ENCODE peak calls at places on chromosomes 11 and 22, in eight cellular contexts. S is left ventricle myocardium inferior, B is cardiac fibroblast, P is hepatocyte, A is dorsolateral prefrontal cortex, K is fibroblast of mammary gland, I is DND-41, U is fibroblast of pulmonary artery. W is an unnamed sample.

GRCh38 chr11:94501522-94501921 is 7.7 kb downstream of the ANKRD49 start:
- DNase-seq in P (no peak), K (no peak), B (no peak), U (no peak), I (no peak), S (no peak), A (no peak), W (no peak)

GRCh38 chr11:85517272-85517671 is 109.9 kb downstream of the DLG2 start:
- DNase-seq in K (no peak), S (no peak), A (no peak), B (no peak), I (no peak), P (no peak), U (no peak), W (no peak)

GRCh38 chr11:92159931-92160330 is 64.7 kb upstream of the FAT3 start:
- DNase-seq in S (no peak), B (no peak), A (no peak), K (no peak), P (no peak), U (no peak), I (no peak), W (no peak)

GRCh38 chr11:17865765-17866428 is 131.3 kb downstream of the KCNC1 start:
- DNase-seq in B (peak), K (peak), I (no peak), U (no peak), A (no peak), S (no peak), P (no peak), W (peak)

GRCh38 chr22:50298937-50299656 is 8.3 kb downstream of the PLXNB2 start:
- DNase-seq in P (peak), B (no peak), A (no peak), I (no peak), K (no peak), S (peak), U (no peak), W (peak)

GRCh38 chr11:77548552-77549439 is 41.0 kb upstream of the AQP11 start:
- DNase-seq in P (no peak), I (no peak), B (no peak), K (no peak), S (no peak), U (no peak), A (no peak), W (no peak)

GRCh38 chr11:113550179-113550578 is 75.0 kb upstream of the DRD2 start:
- DNase-seq in P (no peak), A (no peak), S (no peak), U (no peak), I (no peak), B (no peak), K (no peak), W (no peak)

GRCh38 chr11:75593337-75593915 is 31.4 kb downstream of the SERPINH1 start:
- DNase-seq in P (peak), A (no peak), S (no peak), I (no peak), U (peak), K (no peak), B (peak), W (no peak)

GRCh38 chr11:9530901-9531625 is 42.4 kb upstream of the WEE1 start:
- DNase-seq in P (no peak), A (no peak), B (no peak), I (no peak), K (no peak), U (no peak), S (no peak), W (no peak)

GRCh38 chr22:23376256-23376655 is 195.9 kb downstream of the BCR start:
- DNase-seq in A (no peak), U (peak), K (peak), S (no peak), B (no peak), P (peak), I (peak), W (no peak)

GRCh38 chr11:122979103-122979814 is 2.4 kb downstream of the BSX start:
- DNase-seq in K (no peak), U (no peak), S (no peak), B (no peak), A (no peak), P (no peak), I (no peak), W (no peak)

GRCh38 chr22:42595434-42595833 is 19.2 kb downstream of the POLDIP3 start:
- DNase-seq in K (no peak), A (no peak), U (peak), I (no peak), S (no peak), B (peak), P (no peak), W (no peak)

GRCh38 chr11:1554981-1555712 is 16.9 kb downstream of the DUSP8 start:
- DNase-seq in B (no peak), U (no peak), I (no peak), K (no peak), A (no peak), S (no peak), P (no peak), W (no peak)
- H3K4me3 ChIP-seq in B (no peak), U (no peak), I (no peak), K (no peak), A (no peak), S (no peak), P (no peak), W (no peak)

GRCh38 chr11:13538044-13538443 is 42.2 kb upstream of the PTH start:
- DNase-seq in S (no peak), K (no peak), P (no peak), U (no peak), B (no peak), I (no peak), A (no peak), W (no peak)

GRCh38 chr11:13534358-13534757 is 38.6 kb upstream of the PTH start:
- DNase-seq in B (no peak), U (no peak), A (no peak), S (no peak), K (no peak), P (no peak), I (no peak), W (no peak)

GRCh38 chr11:13535819-13536218 is 40.0 kb upstream of the PTH start:
- DNase-seq in K (no peak), P (no peak), U (peak), S (no peak), B (peak), I (no peak), A (no peak), W (no peak)
- TF ChIP-seq CTCF in K (no peak), P (no peak), U (no peak), S (no peak), B (no peak), I (peak), A (no peak), W (no peak)

GRCh38 chr11:26572770-26573402 is 823 bp upstream of the MUC15 start:
- DNase-seq in K (no peak), B (no peak), A (no peak), P (no peak), I (no peak), S (no peak), U (no peak), W (no peak)
- H3K4me3 ChIP-seq in K (no peak), B (no peak), A (no peak), P (no peak), I (no peak), S (no peak), U (no peak), W (no peak)

GRCh38 chr22:36454916-36455570 is 26.4 kb downstream of the TXN2 start:
- DNase-seq in P (peak), A (peak), S (peak), B (peak), U (peak), K (peak), I (peak), W (peak)
- TF ChIP-seq CTCF in P (peak), A (no peak), S (peak), B (no peak), U (no peak), K (no peak), I (peak), W (no peak)

DNA sequence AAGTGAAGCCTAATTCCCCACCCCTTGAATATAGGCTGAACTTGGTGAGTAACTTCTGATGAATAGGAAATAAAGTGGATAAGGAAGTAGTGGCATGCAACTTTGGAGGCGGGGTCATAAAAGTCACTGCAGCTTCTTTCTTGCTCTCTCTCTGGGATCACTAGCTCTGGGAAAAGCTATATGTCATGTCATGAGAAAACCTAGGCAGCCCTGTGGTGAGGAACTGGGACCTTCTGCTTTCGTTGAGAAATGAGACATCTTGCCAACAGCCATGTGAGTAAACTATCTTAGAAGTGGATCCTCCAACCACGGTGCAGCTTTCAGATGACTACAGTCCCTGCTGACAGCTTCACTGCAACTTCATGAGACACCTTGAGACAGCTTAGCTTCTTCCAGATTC is 15.7 kb downstream of the ZNF214 start:
- DNase-seq in U (peak), K (peak), I (no peak), A (no peak), B (peak), P (no peak), S (no peak), W (peak)
- H3K4me3 ChIP-seq in U (no peak), K (no peak), I (no peak), A (no peak), B (no peak), P (no peak), S (no peak), W (no peak)

GRCh38 chr11:67233584-67234190 is 32.6 kb upstream of the GRK2 start:
- DNase-seq in S (no peak), B (no peak), I (no peak), P (no peak), U (no peak), K (no peak), A (no peak), W (no peak)

GRCh38 chr11:67230406-67230805 is 35.9 kb upstream of the GRK2 start:
- DNase-seq in B (no peak), P (no peak), U (no peak), K (peak), S (no peak), A (no peak), I (no peak), W (peak)

DNA sequence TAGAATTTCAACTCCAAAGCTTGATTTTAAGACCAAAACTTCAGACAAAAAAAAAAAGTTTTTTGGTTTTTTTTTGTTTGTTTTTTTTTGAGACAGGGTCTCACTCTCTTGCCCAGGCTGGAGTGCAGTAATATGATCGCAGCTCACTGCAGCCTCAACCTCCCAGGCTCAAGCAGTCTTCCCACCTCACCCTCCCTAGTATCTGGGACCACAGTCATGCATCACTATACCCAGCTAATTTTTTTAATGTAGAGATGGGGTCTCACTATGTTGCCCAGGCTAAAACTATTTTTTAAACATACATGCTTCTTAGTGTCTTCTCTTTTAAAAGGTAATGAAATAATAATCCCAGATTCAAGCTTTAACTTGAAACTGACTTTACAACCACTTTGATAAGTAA is 35.4 kb upstream of the GRK2 start:
- DNase-seq in U (no peak), B (no peak), P (no peak), A (no peak), K (no peak), I (no peak), S (no peak), W (no peak)
- TF ChIP-seq CTCF in U (no peak), B (no peak), P (no peak), A (no peak), K (no peak), I (no peak), S (no peak), W (no peak)